ENCODE peak calls at places on chromosome 2, in five cellular contexts. One of them, this sample, is unnamed. For H3K4me1, the result is how much of the 10 kb centered on the place peaks cover.

GRCh38 chr2:70977605-70978205 is 725 bp upstream of the ANKRD53 start:
- DNase-seq in neuronal stem cell: no peak
- DNase-seq in mesenchymal stem cell: peak
- DNase-seq in H9: no peak
- DNase-seq in H1: peak
- DNase-seq in this sample: peak

GRCh38 chr2:231563378-231563961 is 29.2 kb upstream of the TEX44 start:
- DNase-seq in neuronal stem cell: peak
- DNase-seq in mesenchymal stem cell: peak
- DNase-seq in H9: peak
- DNase-seq in H1: peak
- DNase-seq in this sample: peak

GRCh38 chr2:63696496-63696895 is 107.7 kb downstream of the MDH1 start:
- DNase-seq in neuronal stem cell: no peak
- DNase-seq in mesenchymal stem cell: no peak
- DNase-seq in H9: no peak
- DNase-seq in H1: no peak
- DNase-seq in this sample: no peak

GRCh38 chr2:164903944-164904343 is 51.4 kb downstream of the SLC38A11 start:
- DNase-seq in neuronal stem cell: no peak
- DNase-seq in mesenchymal stem cell: no peak
- DNase-seq in H9: no peak
- DNase-seq in H1: no peak
- DNase-seq in this sample: peak

GRCh38 chr2:134137182-134137595 is 116.7 kb upstream of the MGAT5 start:
- DNase-seq in neuronal stem cell: no peak
- DNase-seq in mesenchymal stem cell: peak
- DNase-seq in H9: no peak
- DNase-seq in H1: no peak
- DNase-seq in this sample: no peak

GRCh38 chr2:168565112-168565511 is 109.0 kb downstream of the CERS6 start:
- DNase-seq in neuronal stem cell: no peak
- DNase-seq in mesenchymal stem cell: peak
- DNase-seq in H9: no peak
- DNase-seq in H1: no peak
- DNase-seq in this sample: peak

GRCh38 chr2:120632796-120633646 is 102.6 kb upstream of the GLI2 start:
- DNase-seq in neuronal stem cell: no peak
- DNase-seq in mesenchymal stem cell: no peak
- DNase-seq in H9: no peak
- DNase-seq in H1: no peak
- DNase-seq in this sample: no peak

GRCh38 chr2:39094717-39095363 is 26.0 kb downstream of the SOS1 start:
- DNase-seq in neuronal stem cell: no peak
- DNase-seq in mesenchymal stem cell: peak
- DNase-seq in H9: no peak
- DNase-seq in H1: no peak
- DNase-seq in this sample: no peak

GRCh38 chr2:201965550-201965949 is 68.1 kb upstream of the FZD7 start:
- DNase-seq in neuronal stem cell: no peak
- DNase-seq in mesenchymal stem cell: no peak
- DNase-seq in H9: no peak
- DNase-seq in H1: no peak
- DNase-seq in this sample: no peak

GRCh38 chr2:161414015-161414384 is 2.1 kb upstream of the TBR1 start:
- DNase-seq in neuronal stem cell: peak
- DNase-seq in mesenchymal stem cell: no peak
- DNase-seq in H9: no peak
- DNase-seq in H1: no peak
- DNase-seq in this sample: no peak

GRCh38 chr2:215066138-215066537 is 72.3 kb downstream of the ABCA12 start:
- DNase-seq in neuronal stem cell: no peak
- DNase-seq in mesenchymal stem cell: no peak
- DNase-seq in H9: no peak
- DNase-seq in H1: no peak
- DNase-seq in this sample: peak

DNA sequence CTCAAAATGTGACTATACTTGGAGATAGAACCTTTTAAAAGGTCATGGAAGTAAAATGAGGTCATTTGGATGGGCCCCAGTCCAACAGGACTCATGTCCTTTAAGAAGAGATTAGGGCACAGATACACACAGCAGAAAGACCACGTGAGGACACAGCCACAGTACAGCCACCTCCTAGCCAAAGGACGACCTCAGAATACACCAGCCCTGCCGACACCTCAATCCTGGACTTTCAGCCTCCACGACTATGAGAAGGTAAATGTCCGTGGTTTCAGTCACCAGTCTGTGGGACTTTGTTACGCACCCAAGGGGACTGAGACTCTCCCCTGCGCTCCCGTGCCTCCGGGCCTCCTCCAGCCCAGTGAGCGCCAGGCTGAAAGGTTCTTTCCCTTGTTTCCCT is 30.2 kb upstream of the HPCAL1 start:
- DNase-seq in neuronal stem cell: no peak
- DNase-seq in mesenchymal stem cell: no peak
- DNase-seq in H9: no peak
- DNase-seq in H1: no peak
- DNase-seq in this sample: no peak
- H2BK12ac ChIP-seq in neuronal stem cell: no peak
- H2BK12ac ChIP-seq in mesenchymal stem cell: no peak
- H2BK12ac ChIP-seq in H9: no peak
- H2BK12ac ChIP-seq in H1: no peak
- H2BK12ac ChIP-seq in this sample: no peak

DNA sequence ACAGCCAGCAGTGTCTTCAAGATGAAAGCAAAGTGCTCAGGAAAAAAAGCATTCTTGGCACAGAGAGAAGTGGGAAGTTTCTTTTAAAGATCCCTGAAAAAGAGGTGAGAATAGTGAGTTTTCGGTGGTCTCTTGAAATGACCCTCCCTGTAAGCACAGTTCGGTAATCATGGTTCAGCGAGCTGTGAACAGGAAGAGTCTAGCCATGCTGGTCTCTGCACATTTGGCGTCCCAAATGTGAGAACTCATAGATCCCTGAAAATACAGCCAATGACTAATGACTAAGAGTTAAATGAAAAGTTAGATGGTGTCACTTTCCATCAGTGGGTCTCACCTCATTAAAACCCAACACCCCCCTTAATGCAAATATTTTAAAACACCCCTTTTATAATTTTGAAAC is 3.4 kb downstream of the IL1R1 start:
- DNase-seq in neuronal stem cell: no peak
- DNase-seq in mesenchymal stem cell: peak
- DNase-seq in H9: no peak
- DNase-seq in H1: no peak
- DNase-seq in this sample: no peak
- H3K4me1 ChIP-seq in neuronal stem cell: under half
- H3K4me1 ChIP-seq in mesenchymal stem cell: under half
- H3K4me1 ChIP-seq in H9: under half
- H3K4me1 ChIP-seq in H1: under half
- H3K4me1 ChIP-seq in this sample: under half

GRCh38 chr2:29065479-29065847 is 8.9 kb downstream of the PCARE start:
- DNase-seq in neuronal stem cell: no peak
- DNase-seq in mesenchymal stem cell: no peak
- DNase-seq in H9: no peak
- DNase-seq in H1: no peak
- DNase-seq in this sample: no peak

GRCh38 chr2:29063056-29063455 is 11.3 kb downstream of the PCARE start:
- DNase-seq in neuronal stem cell: no peak
- DNase-seq in mesenchymal stem cell: no peak
- DNase-seq in H9: no peak
- DNase-seq in H1: no peak
- DNase-seq in this sample: no peak

GRCh38 chr2:29064746-29065478 is 9.4 kb downstream of the PCARE start:
- DNase-seq in neuronal stem cell: no peak
- DNase-seq in mesenchymal stem cell: no peak
- DNase-seq in H9: no peak
- DNase-seq in H1: no peak
- DNase-seq in this sample: no peak

GRCh38 chr2:29062371-29062770 is 12.0 kb downstream of the PCARE start:
- DNase-seq in neuronal stem cell: no peak
- DNase-seq in mesenchymal stem cell: no peak
- DNase-seq in H9: no peak
- DNase-seq in H1: no peak
- DNase-seq in this sample: no peak

GRCh38 chr2:29063646-29064372 is 10.5 kb downstream of the PCARE start:
- DNase-seq in neuronal stem cell: peak
- DNase-seq in mesenchymal stem cell: no peak
- DNase-seq in H9: no peak
- DNase-seq in H1: no peak
- DNase-seq in this sample: peak
- H3K14ac ChIP-seq in neuronal stem cell: no peak
- H3K14ac ChIP-seq in mesenchymal stem cell: no peak
- H3K14ac ChIP-seq in H9: no peak
- H3K14ac ChIP-seq in H1: no peak
- H3K14ac ChIP-seq in this sample: no peak

GRCh38 chr2:69701100-69701945 is 40.6 kb upstream of the ANXA4 start:
- DNase-seq in neuronal stem cell: no peak
- DNase-seq in mesenchymal stem cell: no peak
- DNase-seq in H9: no peak
- DNase-seq in H1: no peak
- DNase-seq in this sample: no peak

GRCh38 chr2:69700381-69700780 is 41.6 kb upstream of the ANXA4 start:
- DNase-seq in neuronal stem cell: no peak
- DNase-seq in mesenchymal stem cell: no peak
- DNase-seq in H9: no peak
- DNase-seq in H1: no peak
- DNase-seq in this sample: peak

GRCh38 chr2:69704446-69704845 is 37.5 kb upstream of the ANXA4 start:
- DNase-seq in neuronal stem cell: no peak
- DNase-seq in mesenchymal stem cell: no peak
- DNase-seq in H9: no peak
- DNase-seq in H1: no peak
- DNase-seq in this sample: peak

DNA sequence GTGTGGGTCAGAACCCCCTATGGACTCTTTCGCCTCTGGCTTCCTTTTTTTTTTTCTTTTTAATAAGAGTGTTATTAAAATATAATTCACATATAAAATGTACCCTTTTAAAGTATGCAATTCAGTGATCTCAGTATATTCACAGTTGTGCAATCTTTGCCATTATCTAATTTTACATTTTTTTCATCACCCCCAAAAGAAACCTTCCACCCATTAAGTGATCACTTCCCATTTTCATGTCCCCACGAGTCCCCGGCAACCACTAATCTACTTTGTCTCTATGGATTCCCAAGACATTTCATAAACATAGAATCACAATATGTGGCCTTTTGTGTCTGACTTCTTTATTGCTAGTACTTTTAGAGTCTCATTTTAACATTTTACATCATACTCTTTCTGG is 38.7 kb upstream of the ANXA4 start:
- DNase-seq in neuronal stem cell: no peak
- DNase-seq in mesenchymal stem cell: no peak
- DNase-seq in H9: no peak
- DNase-seq in H1: no peak
- DNase-seq in this sample: no peak
- H2BK12ac ChIP-seq in neuronal stem cell: no peak
- H2BK12ac ChIP-seq in mesenchymal stem cell: no peak
- H2BK12ac ChIP-seq in H9: no peak
- H2BK12ac ChIP-seq in H1: no peak
- H2BK12ac ChIP-seq in this sample: no peak

DNA sequence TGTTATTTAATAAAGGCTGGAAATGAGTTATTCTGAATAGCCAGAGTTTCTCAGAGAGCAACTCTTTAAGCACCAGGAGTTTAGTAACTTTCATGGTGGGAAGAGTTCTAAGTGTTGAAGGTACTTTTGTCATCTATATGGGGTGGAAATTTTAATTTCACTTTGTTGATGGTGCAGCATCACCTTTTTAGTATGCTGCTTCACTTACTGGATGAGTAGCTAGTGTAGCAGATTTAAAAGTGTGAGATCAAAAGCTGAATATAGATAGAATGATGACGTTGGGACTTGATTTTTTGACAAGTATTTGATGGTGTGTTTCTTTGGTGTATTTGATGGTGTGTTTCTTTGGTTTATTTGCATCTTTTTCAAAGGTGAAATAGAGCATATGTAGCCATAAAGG is 47.3 kb downstream of the MAP4K4 start:
- DNase-seq in neuronal stem cell: no peak
- DNase-seq in mesenchymal stem cell: no peak
- DNase-seq in H9: no peak
- DNase-seq in H1: no peak
- DNase-seq in this sample: no peak
- H3K4me1 ChIP-seq in neuronal stem cell: under half
- H3K4me1 ChIP-seq in mesenchymal stem cell: under half
- H3K4me1 ChIP-seq in H9: under half
- H3K4me1 ChIP-seq in H1: under half
- H3K4me1 ChIP-seq in this sample: under half